ENCODE peak calls at places on chromosomes 2 and 18, in five cellular contexts. B is heart right ventricle; H is AG04449; G is CD8-positive, alpha-beta T cell; J is sigmoid colon. Z is an unnamed sample.

GRCh38 chr18:46098616-46098933 is 479 bp upstream of the ATP5F1A start:
- DNase-seq in B (no peak), G (no peak), H (no peak), J (no peak), Z (no peak)

GRCh38 chr2:165281387-165281786 is 42.2 kb downstream of the SCN2A start:
- DNase-seq in H (no peak), B (no peak), G (no peak), J (no peak), Z (no peak)

GRCh38 chr2:183371545-183371944 is 247.3 kb downstream of the NUP35 start:
- DNase-seq in G (no peak), H (no peak), B (no peak), J (no peak), Z (no peak)

GRCh38 chr2:190722061-190722759 is 73.3 kb downstream of the NAB1 start:
- DNase-seq in G (no peak), B (no peak), J (no peak), H (no peak), Z (no peak)

GRCh38 chr2:157971702-157972101 is 95.6 kb upstream of the ACVR1 start:
- DNase-seq in G (no peak), B (no peak), J (no peak), H (no peak), Z (no peak)

GRCh38 chr2:29920130-29920577 is 1.2 kb downstream of the ALK start:
- DNase-seq in J (no peak), G (no peak), B (peak), H (no peak), Z (peak)

GRCh38 chr18:23495723-23496440 is 7.4 kb upstream of the RMC1 start:
- DNase-seq in J (no peak), B (peak), G (no peak), H (no peak), Z (no peak)

GRCh38 chr18:78021196-78021595 is 771.5 kb downstream of the GALR1 start:
- DNase-seq in H (no peak), J (no peak), B (no peak), G (no peak), Z (no peak)

GRCh38 chr2:20186078-20186854 is 38.7 kb downstream of the SDC1 start:
- DNase-seq in H (no peak), B (no peak), J (no peak), G (no peak), Z (no peak)

GRCh38 chr2:64212801-64213321 is 68.6 kb upstream of the PELI1 start:
- DNase-seq in B (no peak), G (no peak), H (no peak), J (no peak), Z (no peak)

GRCh38 chr2:63050916-63051794 is 525 bp downstream of the OTX1 start:
- DNase-seq in B (no peak), G (no peak), J (peak), H (no peak), Z (peak)

GRCh38 chr2:231296401-231296800 is 98.0 kb downstream of the ARMC9 start:
- DNase-seq in H (no peak), B (no peak), G (no peak), J (no peak), Z (no peak)

GRCh38 chr2:28423856-28424605 is 31.4 kb downstream of the FOSL2 start:
- DNase-seq in G (no peak), B (no peak), H (no peak), J (peak), Z (no peak)

GRCh38 chr2:72886505-72887031 is 640 bp upstream of the SPR start:
- DNase-seq in J (no peak), G (no peak), B (no peak), H (no peak), Z (no peak)

GRCh38 chr2:42792583-42793313 is at the start of gene HAAO:
- DNase-seq in G (no peak), H (no peak), J (peak), B (peak), Z (peak)

GRCh38 chr2:112941753-112942653 is 31.0 kb downstream of the IL37 start:
- DNase-seq in J (peak), B (peak), G (peak), H (peak), Z (peak)

GRCh38 chr18:25453556-25454269 is 101.7 kb upstream of the ZNF521 start:
- DNase-seq in B (no peak), G (no peak), H (peak), J (no peak), Z (no peak)

GRCh38 chr2:231293163-231293562 is 94.7 kb downstream of the ARMC9 start:
- DNase-seq in J (no peak), H (no peak), B (no peak), G (no peak), Z (no peak)

GRCh38 chr2:9332136-9332852 is 91.0 kb downstream of the ITGB1BP1 start:
- DNase-seq in H (no peak), B (no peak), J (no peak), G (no peak), Z (no peak)

GRCh38 chr2:209476367-209477191 is 52.7 kb downstream of the MAP2 start:
- DNase-seq in B (no peak), H (no peak), J (peak), G (no peak), Z (no peak)

GRCh38 chr18:20971886-20972267 is 139.7 kb downstream of the ROCK1 start:
- DNase-seq in H (no peak), B (no peak), J (no peak), G (no peak), Z (no peak)

GRCh38 chr18:79383388-79384056 is 12.2 kb upstream of the NFATC1 start:
- DNase-seq in J (peak), H (no peak), B (no peak), G (no peak), Z (no peak)

GRCh38 chr18:79385326-79385725 is 10.4 kb upstream of the NFATC1 start:
- DNase-seq in H (no peak), B (no peak), G (no peak), J (no peak), Z (no peak)

GRCh38 chr18:79382681-79383387 is 12.9 kb upstream of the NFATC1 start:
- DNase-seq in G (no peak), B (no peak), H (no peak), J (peak), Z (no peak)

GRCh38 chr18:79384834-79385233 is 10.9 kb upstream of the NFATC1 start:
- DNase-seq in H (no peak), B (no peak), J (no peak), G (no peak), Z (no peak)

GRCh38 chr18:79384151-79384807 is 11.5 kb upstream of the NFATC1 start:
- DNase-seq in H (no peak), J (peak), B (no peak), G (no peak), Z (no peak)
- TF ChIP-seq CTCF in H (no peak), J (no peak), B (no peak), G (no peak), Z (no peak)

DNA sequence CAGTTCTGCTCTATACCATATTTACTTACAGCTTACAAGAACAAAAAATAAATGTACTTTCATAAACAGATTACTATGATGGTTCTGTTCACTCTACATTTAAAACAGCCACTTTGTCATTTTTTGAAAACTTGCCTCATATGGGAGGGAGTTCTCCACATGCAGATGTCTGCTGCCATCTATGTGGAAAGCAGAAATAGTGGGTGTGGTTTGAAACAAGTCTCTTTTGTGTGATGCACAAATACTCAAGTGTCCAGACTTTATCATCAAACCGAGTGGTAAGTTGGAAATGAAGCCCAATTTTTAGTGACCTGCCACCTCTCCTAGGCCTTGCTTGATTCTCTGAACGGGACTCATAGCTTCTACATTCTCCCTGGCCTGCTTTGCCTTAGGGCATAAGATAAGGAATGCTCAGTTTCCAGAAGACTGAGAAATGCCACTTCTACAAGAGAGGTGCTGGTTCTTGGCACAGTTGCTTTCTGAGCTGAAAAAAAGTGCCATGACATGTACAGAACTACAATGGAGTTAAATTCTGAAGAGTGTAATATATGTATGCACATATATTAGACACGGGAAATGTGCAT is 221.1 kb downstream of the SLC8A1 start:
- DNase-seq in J (no peak), H (no peak), G (no peak), B (no peak), Z (no peak)
- TF ChIP-seq CTCF in J (no peak), H (no peak), G (no peak), B (no peak), Z (no peak)

DNA sequence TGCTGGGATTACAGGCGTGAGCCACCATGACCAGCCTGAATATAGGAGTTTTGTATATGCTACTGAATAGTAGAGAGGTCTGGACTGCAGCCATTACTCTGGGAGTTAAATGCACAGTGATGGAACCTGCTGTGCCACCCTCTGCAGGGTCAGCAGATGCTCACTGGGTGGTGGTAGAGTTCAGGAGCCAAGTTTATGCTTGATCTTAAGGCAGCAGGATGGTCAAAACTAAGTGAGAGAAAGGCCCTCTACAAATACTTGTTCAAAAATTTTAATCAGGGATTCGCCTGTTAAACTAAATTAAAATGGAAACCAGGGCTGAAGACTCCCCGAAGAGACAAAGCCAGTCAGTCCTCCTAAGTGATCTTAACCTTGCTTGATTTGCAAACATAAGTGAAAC is 4.1 kb upstream of the WDFY1 start:
- DNase-seq in J (no peak), H (no peak), B (no peak), G (no peak), Z (no peak)
- TF ChIP-seq CTCF in J (no peak), H (no peak), B (no peak), G (no peak), Z (no peak)

GRCh38 chr18:47997338-47997780 is 66.9 kb upstream of the SMAD2 start:
- DNase-seq in G (no peak), H (no peak), B (no peak), J (no peak), Z (peak)
- TF ChIP-seq CTCF in G (peak), H (peak), B (peak), J (no peak), Z (peak)

GRCh38 chr18:28176933-28177827 is at the start of gene CDH2:
- DNase-seq in J (peak), G (no peak), H (peak), B (peak), Z (peak)
- TF ChIP-seq CTCF in J (no peak), G (no peak), H (peak), B (no peak), Z (peak)

GRCh38 chr2:88827821-88828220 is 136.3 kb downstream of the RPIA start:
- DNase-seq in B (peak), G (no peak), H (no peak), J (no peak), Z (no peak)

GRCh38 chr2:88828397-88829137 is 137.1 kb downstream of the RPIA start:
- DNase-seq in G (no peak), B (peak), H (no peak), J (no peak), Z (no peak)

GRCh38 chr2:88824951-88825350 is 133.5 kb downstream of the RPIA start:
- DNase-seq in G (no peak), H (no peak), J (no peak), B (no peak), Z (no peak)

GRCh38 chr2:88829607-88830463 is 138.4 kb downstream of the RPIA start:
- DNase-seq in B (no peak), J (no peak), H (no peak), G (no peak), Z (no peak)

DNA sequence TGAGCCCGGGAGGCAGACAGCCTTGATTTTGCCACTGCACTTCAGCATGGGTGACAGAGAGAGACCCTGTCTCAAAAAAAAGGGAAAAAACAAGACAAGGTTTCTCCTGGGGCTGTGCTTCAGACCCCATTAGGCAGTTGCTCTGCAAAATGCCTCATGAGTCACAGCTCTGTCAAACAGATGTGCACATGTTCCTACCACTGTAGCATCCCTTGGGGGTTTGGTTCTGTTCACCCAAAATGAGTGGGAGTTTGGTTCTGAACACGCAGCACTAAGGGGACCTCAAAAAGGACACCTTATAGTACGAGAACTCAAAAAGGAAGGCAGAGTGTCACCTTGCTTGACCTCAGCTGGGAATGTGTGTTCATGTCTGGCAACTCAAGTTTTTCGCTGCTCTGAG is 134.9 kb downstream of the RPIA start:
- DNase-seq in G (no peak), J (no peak), H (no peak), B (no peak), Z (no peak)
- TF ChIP-seq CTCF in G (no peak), J (no peak), H (no peak), B (no peak), Z (no peak)

GRCh38 chr2:169360984-169361705 is 1.2 kb downstream of the LRP2 start:
- DNase-seq in H (no peak), G (no peak), B (no peak), J (no peak), Z (peak)

GRCh38 chr2:169362346-169363026 is at the start of gene LRP2:
- DNase-seq in B (no peak), J (no peak), H (no peak), G (no peak), Z (peak)

GRCh38 chr2:169363027-169363569 is 764 bp upstream of the LRP2 start:
- DNase-seq in G (no peak), H (no peak), J (no peak), B (no peak), Z (no peak)

GRCh38 chr2:169363570-169364150 is 1.3 kb upstream of the LRP2 start:
- DNase-seq in J (no peak), H (no peak), B (peak), G (no peak), Z (peak)

DNA sequence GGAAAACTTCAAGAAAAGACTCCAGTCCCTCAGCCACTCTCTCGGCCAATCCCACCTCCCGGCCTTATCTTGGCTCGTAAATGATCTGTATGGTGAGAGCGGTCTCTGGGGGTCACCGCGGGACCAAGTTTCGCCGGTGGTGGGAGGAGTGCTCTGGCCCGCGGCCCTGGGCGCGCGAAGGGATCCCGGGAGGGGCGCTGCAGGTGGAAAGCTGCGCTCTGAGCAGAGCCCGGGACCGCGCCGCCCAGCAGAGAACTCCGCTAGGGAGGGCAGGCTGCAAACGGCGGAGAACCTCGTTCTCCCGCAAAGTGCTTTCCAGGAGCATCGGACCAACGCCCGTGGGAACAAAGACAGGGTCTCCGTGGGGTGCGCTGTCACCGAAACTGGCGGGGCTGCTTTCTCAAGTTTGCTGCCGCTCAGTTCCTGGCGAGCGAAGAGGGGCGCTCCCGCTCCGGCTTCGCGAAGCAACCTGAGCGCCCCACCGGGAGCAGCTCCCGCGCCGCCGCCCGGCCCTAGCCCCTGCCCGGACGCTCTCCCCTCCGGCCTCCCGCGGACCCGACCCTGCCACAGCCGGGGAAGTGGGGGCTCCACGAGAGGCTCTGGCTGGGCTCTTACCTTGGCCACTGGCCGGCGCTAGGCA is 508 bp downstream of the LRP2 start:
- DNase-seq in G (no peak), B (no peak), H (no peak), J (no peak), Z (peak)
- TF ChIP-seq CTCF in G (no peak), B (no peak), H (no peak), J (no peak), Z (no peak)

Z was measured in glutamatergic neuron.